ENCODE peak calls at places on chromosomes 5 and 9, in seven cellular contexts. Y, R, V, J, P, A and D are unnamed samples.

GRCh38 chr5:93675458-93676450 is 65.6 kb downstream of the POU5F2 start:
- DNase-seq in R (no peak), V (no peak), J (no peak), P (no peak), Y (no peak), A (no peak), D (no peak)

GRCh38 chr9:129489838-129490582 is 130.9 kb downstream of the C9orf50 start:
- DNase-seq in V (no peak), P (peak), Y (no peak), A (no peak), J (peak), R (no peak), D (no peak)

GRCh38 chr5:66720776-66721175 is 124.6 kb downstream of the MAST4 start:
- DNase-seq in J (no peak), A (peak), Y (no peak), V (no peak), P (no peak), R (no peak), D (no peak)

GRCh38 chr9:73615557-73615956 is 463.9 kb downstream of the ANXA1 start:
- DNase-seq in P (no peak), Y (no peak), J (no peak), R (no peak), V (no peak), A (no peak), D (no peak)

GRCh38 chr9:111000202-111000601 is 38.1 kb downstream of the LPAR1 start:
- DNase-seq in A (no peak), J (no peak), Y (peak), R (no peak), V (no peak), P (no peak), D (peak)

GRCh38 chr5:92371171-92371888 is 988.2 kb upstream of the ARRDC3 start:
- DNase-seq in Y (no peak), R (no peak), V (no peak), P (no peak), A (no peak), J (no peak), D (no peak)

GRCh38 chr9:128027166-128027539 is 40.0 kb downstream of the NAIF1 start:
- DNase-seq in Y (no peak), J (no peak), P (peak), V (no peak), R (no peak), A (no peak), D (no peak)

GRCh38 chr9:114924327-114924726 is 6.1 kb downstream of the TNFSF8 start:
- DNase-seq in Y (no peak), A (no peak), V (no peak), R (no peak), J (no peak), P (no peak), D (no peak)

GRCh38 chr9:88322906-88323566 is 65.2 kb upstream of the SPIN1 start:
- DNase-seq in J (peak), P (peak), R (peak), Y (no peak), V (no peak), A (no peak), D (no peak)